ENCODE peak calls at places on chromosomes 4 and X, in four cellular contexts. X is A549, R is HepG2, N is HCT116. L is an unnamed sample.

GRCh38 chr4:22556411-22556969 is 40.6 kb upstream of the ADGRA3 start:
- DNase-seq in R (no peak), N (no peak), X (no peak), L (no peak)

GRCh38 chr4:2378898-2379297 is 39.5 kb downstream of the ZFYVE28 start:
- DNase-seq in X (no peak), R (no peak), N (no peak), L (no peak)

GRCh38 chrX:63128509-63128908 is 222.6 kb downstream of the SPIN4 start:
- DNase-seq in R (peak), X (no peak), N (peak), L (peak)

GRCh38 chrX:111742018-111742417 is 61.0 kb downstream of the ALG13 start:
- DNase-seq in N (no peak), X (no peak), R (no peak), L (no peak)

GRCh38 chr4:151012836-151013235 is 2.2 kb downstream of the LRBA start:
- DNase-seq in X (no peak), R (no peak), N (peak), L (no peak)

GRCh38 chr4:41145571-41146078 is 68.7 kb downstream of the APBB2 start:
- DNase-seq in R (peak), N (no peak), X (no peak), L (no peak)

GRCh38 chr4:126737899-126738526 is 894.7 kb upstream of the INTU start:
- DNase-seq in X (no peak), N (no peak), R (no peak), L (no peak)

GRCh38 chr4:82704156-82704555 is 94.4 kb downstream of the SCD5 start:
- DNase-seq in X (no peak), R (no peak), N (no peak), L (no peak)

GRCh38 chr4:156505341-156505955 is 466.2 kb downstream of the PDGFC start:
- DNase-seq in R (no peak), N (no peak), X (no peak), L (no peak)

GRCh38 chr4:12993923-12994322 is 490.2 kb downstream of the RAB28 start:
- DNase-seq in X (no peak), R (no peak), N (no peak), L (no peak)

GRCh38 chrX:118802857-118803256 is 20.8 kb upstream of the ZCCHC12 start:
- DNase-seq in R (no peak), N (no peak), X (no peak), L (no peak)

GRCh38 chr4:150385606-150386005 is 196.3 kb upstream of the MAB21L2 start:
- DNase-seq in N (no peak), R (no peak), X (no peak), L (no peak)

GRCh38 chrX:150569155-150569477 is 695 bp downstream of the MTM1 start:
- DNase-seq in N (no peak), X (no peak), R (no peak), L (no peak)

GRCh38 chrX:40360557-40360956 is 220.2 kb upstream of the ATP6AP2 start:
- DNase-seq in R (no peak), X (no peak), N (no peak), L (no peak)

GRCh38 chr4:4269856-4270255 is 20.1 kb downstream of the LYAR start:
- DNase-seq in N (no peak), R (no peak), X (no peak), L (no peak)

GRCh38 chr4:62661821-62662220 is 1461.7 kb downstream of the ADGRL3 start:
- DNase-seq in X (no peak), N (no peak), R (no peak), L (no peak)

GRCh38 chrX:131816551-131817136 is 206.5 kb upstream of the STK26 start:
- DNase-seq in X (no peak), N (no peak), R (no peak), L (no peak)

GRCh38 chr4:176238819-176239218 is 30.2 kb downstream of the ASB5 start:
- DNase-seq in X (no peak), N (no peak), R (no peak), L (no peak)

GRCh38 chr4:825063-825968 is 613 bp downstream of the CPLX1 start:
- DNase-seq in N (no peak), R (no peak), X (no peak), L (no peak)

GRCh38 chrX:152641256-152641875 is 3.7 kb downstream of the GABRQ start:
- DNase-seq in N (no peak), R (no peak), X (no peak), L (no peak)

GRCh38 chr4:122252584-122252983 is 100.5 kb downstream of the BLTP1 start:
- DNase-seq in X (no peak), N (no peak), R (no peak), L (no peak)

GRCh38 chr4:13530823-13531608 is 13.3 kb downstream of the NKX3-2 start:
- DNase-seq in X (no peak), R (no peak), N (no peak), L (no peak)

GRCh38 chr4:89295415-89295927 is 12.1 kb downstream of the GPRIN3 start:
- DNase-seq in N (no peak), R (no peak), X (no peak), L (no peak)

GRCh38 chr4:73842696-73843095 is 6.2 kb downstream of the CXCL6 start:
- DNase-seq in N (no peak), R (no peak), X (no peak), L (no peak)

GRCh38 chrX:68163446-68163845 is 269.8 kb downstream of the OPHN1 start:
- DNase-seq in N (no peak), R (no peak), X (no peak), L (no peak)

GRCh38 chr4:42515156-42515884 is 118.0 kb downstream of the SHISA3 start:
- DNase-seq in X (no peak), R (no peak), N (no peak), L (no peak)

GRCh38 chr4:177228599-177228998 is 81.1 kb upstream of the NEIL3 start:
- DNase-seq in X (no peak), R (no peak), N (no peak), L (no peak)

GRCh38 chrX:56600141-56600540 is 36.7 kb downstream of the UBQLN2 start:
- DNase-seq in R (peak), N (no peak), X (no peak), L (no peak)

GRCh38 chrX:119008122-119008744 is 33.8 kb downstream of the LONRF3 start:
- DNase-seq in R (peak), N (no peak), X (peak), L (peak)

GRCh38 chrX:153818571-153819397 is 11.6 kb downstream of the PDZD4 start:
- DNase-seq in R (no peak), N (no peak), X (peak), L (no peak)

GRCh38 chrX:130645955-130646583 is 244.3 kb downstream of the RBMX2 start:
- DNase-seq in R (peak), N (no peak), X (no peak), L (no peak)

GRCh38 chr4:128306992-128307581 is 19.5 kb upstream of the PGRMC2 start:
- DNase-seq in N (no peak), R (no peak), X (no peak), L (no peak)
- TF ChIP-seq REST in N (no peak), R (no peak), X (no peak), L (no peak)

GRCh38 chrX:24350217-24350616 is 10.2 kb upstream of the SUPT20HL1 start:
- DNase-seq in R (no peak), X (no peak), N (no peak), L (no peak)
- TF ChIP-seq REST in R (no peak), X (peak), N (peak), L (peak)

GRCh38 chr4:121107507-121107906 is 35.2 kb upstream of the NDNF start:
- DNase-seq in X (no peak), R (no peak), N (no peak), L (no peak)
- TF ChIP-seq REST in X (no peak), R (no peak), N (no peak), L (no peak)

GRCh38 chr4:170226288-170226687 is 136.5 kb upstream of the AADAT start:
- DNase-seq in R (no peak), X (no peak), N (no peak), L (no peak)
- TF ChIP-seq REST in R (no peak), X (no peak), N (no peak), L (no peak)

GRCh38 chrX:107207089-107207488 is 678 bp downstream of the DNAAF6 start:
- DNase-seq in X (no peak), N (no peak), R (no peak), L (no peak)
- TF ChIP-seq REST in X (no peak), N (no peak), R (no peak), L (no peak)